ENCODE peak calls at places on chromosomes 11 and 22, in five cellular contexts. C is choroid plexus epithelial cell, E is heart left ventricle, K is memory B cell, X is NCI-H460. A is an unnamed sample.
A peak's percentile ranks its signal among the peaks of the same experiment; 100 is the strongest.

GRCh38 chr11:73425118-73425517 is 48.9 kb downstream of the RELT start:
- DNase-seq in X (no peak), K (no peak), E (no peak), C (no peak), A (no peak)

GRCh38 chr11:62694455-62695167 is 5.3 kb upstream of the LRRN4CL start:
- DNase-seq in E (peak; percentile 83), C (peak; percentile 90), X (peak; percentile 71), K (peak; percentile 71), A (peak; percentile 81)

GRCh38 chr22:41681616-41682015 is 7.1 kb downstream of the SNU13 start:
- DNase-seq in X (no peak), K (peak; percentile 26), E (no peak), C (peak; percentile 37), A (peak; percentile 23)

GRCh38 chr11:125433454-125434121 is 62.5 kb downstream of the FEZ1 start:
- DNase-seq in X (peak; percentile 25), C (peak; percentile 84), K (no peak), E (no peak), A (peak; percentile 61)

GRCh38 chr11:61545341-61545740 is 35.5 kb downstream of the SYT7 start:
- DNase-seq in C (peak; percentile 31), E (no peak), X (no peak), K (no peak), A (peak; percentile 11)

GRCh38 chr11:132716037-132716436 is 816.3 kb downstream of the OPCML start:
- DNase-seq in E (no peak), X (no peak), C (no peak), K (no peak), A (no peak)

GRCh38 chr22:24247564-24248344 is 2.9 kb upstream of the GGT5 start:
- DNase-seq in X (peak; percentile 62), C (peak; percentile 99), K (no peak), E (peak; percentile 92), A (peak; percentile 89)

GRCh38 chr11:27613670-27613950 is 86.6 kb downstream of the BDNF start:
- DNase-seq in X (no peak), C (no peak), E (no peak), K (no peak), A (no peak)

GRCh38 chr11:59437770-59438169 is 1.5 kb downstream of the OR5A1 start:
- DNase-seq in K (no peak), X (no peak), E (no peak), C (no peak), A (no peak)

GRCh38 chr11:8336356-8337114 is 72.9 kb upstream of the LMO1 start:
- DNase-seq in K (no peak), E (no peak), X (no peak), C (no peak), A (no peak)

GRCh38 chr22:37456351-37456750 is 29.1 kb upstream of the ELFN2 start:
- DNase-seq in C (no peak), X (no peak), E (no peak), K (no peak), A (no peak)

GRCh38 chr22:46081036-46081830 is 69.1 kb upstream of the PPARA start:
- DNase-seq in C (no peak), E (peak; percentile 69), K (no peak), X (no peak), A (no peak)

GRCh38 chr22:29654420-29654819 is 51.0 kb downstream of the NF2 start:
- DNase-seq in X (no peak), K (no peak), E (no peak), C (no peak), A (no peak)